ENCODE peak calls at places on chromosome X, in four cellular contexts. One of them, this sample, is unnamed. For H3K4me1, the result is how much of the 10 kb centered on the place peaks cover.

GRCh38 chrX:129678176-129678880 is 23.6 kb upstream of the APLN start:
- DNase-seq in fibroblast of lung: peak
- DNase-seq in naive thymus-derived CD4-positive, alpha-beta T cell: peak
- DNase-seq in H9: no peak
- DNase-seq in this sample: peak

GRCh38 chrX:20317873-20318272 is 51.2 kb upstream of the RPS6KA3 start:
- DNase-seq in fibroblast of lung: no peak
- DNase-seq in naive thymus-derived CD4-positive, alpha-beta T cell: no peak
- DNase-seq in H9: no peak
- DNase-seq in this sample: no peak

GRCh38 chrX:22323541-22323940 is 50.8 kb downstream of the CBLL2 start:
- DNase-seq in fibroblast of lung: peak
- DNase-seq in naive thymus-derived CD4-positive, alpha-beta T cell: no peak
- DNase-seq in H9: no peak
- DNase-seq in this sample: no peak

GRCh38 chrX:25810202-25810601 is 327.9 kb upstream of the MAGEB18 start:
- DNase-seq in fibroblast of lung: peak
- DNase-seq in naive thymus-derived CD4-positive, alpha-beta T cell: no peak
- DNase-seq in H9: no peak
- DNase-seq in this sample: no peak

GRCh38 chrX:132480581-132481203 is 8.1 kb downstream of the MBNL3 start:
- DNase-seq in fibroblast of lung: peak
- DNase-seq in naive thymus-derived CD4-positive, alpha-beta T cell: peak
- DNase-seq in H9: no peak
- DNase-seq in this sample: peak

GRCh38 chrX:2282490-2283090 is 218.2 kb downstream of the DHRSX start:
- DNase-seq in fibroblast of lung: no peak
- DNase-seq in naive thymus-derived CD4-positive, alpha-beta T cell: no peak
- DNase-seq in H9: no peak
- DNase-seq in this sample: no peak

GRCh38 chrX:3962511-3963350 is 249.3 kb upstream of the PRKX start:
- DNase-seq in fibroblast of lung: peak
- DNase-seq in naive thymus-derived CD4-positive, alpha-beta T cell: no peak
- DNase-seq in H9: peak
- DNase-seq in this sample: peak

GRCh38 chrX:6325437-6325836 is 96.8 kb upstream of the NLGN4X start:
- DNase-seq in fibroblast of lung: no peak
- DNase-seq in naive thymus-derived CD4-positive, alpha-beta T cell: no peak
- DNase-seq in H9: peak
- DNase-seq in this sample: no peak

GRCh38 chrX:14027511-14028019 is 2.1 kb downstream of the GEMIN8 start:
- DNase-seq in fibroblast of lung: peak
- DNase-seq in naive thymus-derived CD4-positive, alpha-beta T cell: no peak
- DNase-seq in H9: no peak
- DNase-seq in this sample: no peak

GRCh38 chrX:71128166-71128833 is 9.9 kb downstream of the MED12 start:
- DNase-seq in fibroblast of lung: no peak
- DNase-seq in naive thymus-derived CD4-positive, alpha-beta T cell: no peak
- DNase-seq in H9: no peak
- DNase-seq in this sample: no peak

GRCh38 chrX:24838624-24839023 is 144.9 kb downstream of the POLA1 start:
- DNase-seq in fibroblast of lung: peak
- DNase-seq in naive thymus-derived CD4-positive, alpha-beta T cell: no peak
- DNase-seq in H9: no peak
- DNase-seq in this sample: peak

GRCh38 chrX:13287816-13288215 is 32.0 kb downstream of the ATXN3L start:
- DNase-seq in fibroblast of lung: peak
- DNase-seq in naive thymus-derived CD4-positive, alpha-beta T cell: no peak
- DNase-seq in H9: no peak
- DNase-seq in this sample: no peak

GRCh38 chrX:103861200-103861599 is 29.1 kb upstream of the RAB9B start:
- DNase-seq in fibroblast of lung: no peak
- DNase-seq in naive thymus-derived CD4-positive, alpha-beta T cell: no peak
- DNase-seq in H9: no peak
- DNase-seq in this sample: no peak

GRCh38 chrX:40539214-40540142 is 41.3 kb upstream of the ATP6AP2 start:
- DNase-seq in fibroblast of lung: peak
- DNase-seq in naive thymus-derived CD4-positive, alpha-beta T cell: peak
- DNase-seq in H9: peak
- DNase-seq in this sample: peak

GRCh38 chrX:15680401-15680800 is 15.8 kb upstream of the CLTRN start:
- DNase-seq in fibroblast of lung: peak
- DNase-seq in naive thymus-derived CD4-positive, alpha-beta T cell: no peak
- DNase-seq in H9: no peak
- DNase-seq in this sample: no peak

GRCh38 chrX:552496-552895 is 78.1 kb upstream of the SHOX start:
- DNase-seq in fibroblast of lung: no peak
- DNase-seq in naive thymus-derived CD4-positive, alpha-beta T cell: no peak
- DNase-seq in H9: no peak
- DNase-seq in this sample: no peak

GRCh38 chrX:154836163-154836562 is 1.7 kb upstream of the SMIM9 start:
- DNase-seq in fibroblast of lung: no peak
- DNase-seq in naive thymus-derived CD4-positive, alpha-beta T cell: no peak
- DNase-seq in H9: no peak
- DNase-seq in this sample: no peak

GRCh38 chrX:124343016-124343415 is 3.3 kb upstream of the SH2D1A start:
- DNase-seq in fibroblast of lung: no peak
- DNase-seq in naive thymus-derived CD4-positive, alpha-beta T cell: no peak
- DNase-seq in H9: no peak
- DNase-seq in this sample: no peak

GRCh38 chrX:22742174-22742573 is 257.6 kb upstream of the DDX53 start:
- DNase-seq in fibroblast of lung: peak
- DNase-seq in naive thymus-derived CD4-positive, alpha-beta T cell: no peak
- DNase-seq in H9: no peak
- DNase-seq in this sample: no peak

GRCh38 chrX:24646745-24647182 is 383 bp downstream of the PCYT1B start:
- DNase-seq in fibroblast of lung: peak
- DNase-seq in naive thymus-derived CD4-positive, alpha-beta T cell: no peak
- DNase-seq in H9: peak
- DNase-seq in this sample: no peak

GRCh38 chrX:15399901-15400500 is 15.8 kb upstream of the VEGFD start:
- DNase-seq in fibroblast of lung: no peak
- DNase-seq in naive thymus-derived CD4-positive, alpha-beta T cell: no peak
- DNase-seq in H9: no peak
- DNase-seq in this sample: no peak

GRCh38 chrX:100931218-100931924 is 2.7 kb upstream of the XKRX start:
- DNase-seq in fibroblast of lung: no peak
- DNase-seq in naive thymus-derived CD4-positive, alpha-beta T cell: no peak
- DNase-seq in H9: no peak
- DNase-seq in this sample: no peak

GRCh38 chrX:153659268-153659667 is 12.3 kb downstream of the DUSP9 start:
- DNase-seq in fibroblast of lung: no peak
- DNase-seq in naive thymus-derived CD4-positive, alpha-beta T cell: no peak
- DNase-seq in H9: no peak
- DNase-seq in this sample: no peak

GRCh38 chrX:39652336-39652735 is 445.4 kb downstream of the BCOR start:
- DNase-seq in fibroblast of lung: peak
- DNase-seq in naive thymus-derived CD4-positive, alpha-beta T cell: no peak
- DNase-seq in H9: peak
- DNase-seq in this sample: peak

GRCh38 chrX:100376581-100376980 is 33.5 kb downstream of the PCDH19 start:
- DNase-seq in fibroblast of lung: no peak
- DNase-seq in naive thymus-derived CD4-positive, alpha-beta T cell: no peak
- DNase-seq in H9: no peak
- DNase-seq in this sample: no peak

GRCh38 chrX:140712413-140713173 is 3.0 kb downstream of the LINC00632 start:
- DNase-seq in fibroblast of lung: peak
- DNase-seq in naive thymus-derived CD4-positive, alpha-beta T cell: peak
- DNase-seq in H9: peak
- DNase-seq in this sample: no peak

GRCh38 chrX:79078114-79078513 is 66.4 kb upstream of the GPR174 start:
- DNase-seq in fibroblast of lung: no peak
- DNase-seq in naive thymus-derived CD4-positive, alpha-beta T cell: no peak
- DNase-seq in H9: no peak
- DNase-seq in this sample: no peak

GRCh38 chrX:80879143-80879542 is 69.5 kb upstream of the BRWD3 start:
- DNase-seq in fibroblast of lung: no peak
- DNase-seq in naive thymus-derived CD4-positive, alpha-beta T cell: no peak
- DNase-seq in H9: no peak
- DNase-seq in this sample: peak

DNA sequence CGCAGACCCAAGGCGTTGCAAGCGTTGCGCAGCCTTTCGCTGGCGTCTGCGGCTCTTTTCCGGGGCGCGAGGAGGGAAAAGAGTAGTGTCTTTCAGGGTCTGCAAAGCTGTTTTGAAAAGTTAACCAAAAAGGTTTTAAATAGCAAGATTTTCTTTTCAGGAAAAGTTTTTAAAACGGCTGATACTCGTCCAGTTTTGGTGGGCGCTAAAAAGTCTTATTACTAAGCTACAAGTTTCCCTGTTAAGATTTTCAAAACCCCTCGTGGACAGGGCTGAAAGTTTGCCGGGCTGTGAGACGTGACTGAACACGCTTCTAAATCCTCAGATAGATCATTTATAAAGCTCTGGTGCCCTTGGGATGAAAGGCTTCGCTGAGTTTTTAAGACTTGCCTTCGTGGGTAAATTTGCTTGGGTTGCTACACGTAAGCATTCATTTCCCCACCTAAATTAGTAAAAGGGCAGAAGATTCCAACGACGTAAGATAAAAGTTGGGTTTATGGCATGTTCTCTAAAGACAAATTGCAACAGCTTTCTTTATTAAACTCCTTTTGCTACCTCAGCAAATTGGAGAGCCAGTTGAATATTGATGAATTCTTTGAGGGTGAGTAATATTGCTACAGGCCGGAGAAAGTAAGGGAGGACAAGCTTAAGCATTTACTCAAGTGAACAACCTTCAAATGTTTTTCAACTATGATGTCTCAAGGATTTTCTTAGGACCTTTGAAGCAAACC is 91.6 kb downstream of the HPRT1 start:
- DNase-seq in fibroblast of lung: peak
- DNase-seq in naive thymus-derived CD4-positive, alpha-beta T cell: no peak
- DNase-seq in H9: no peak
- DNase-seq in this sample: no peak
- H3K27ac ChIP-seq in fibroblast of lung: peak
- H3K27ac ChIP-seq in naive thymus-derived CD4-positive, alpha-beta T cell: no peak
- H3K27ac ChIP-seq in H9: no peak
- H3K27ac ChIP-seq in this sample: no peak

DNA sequence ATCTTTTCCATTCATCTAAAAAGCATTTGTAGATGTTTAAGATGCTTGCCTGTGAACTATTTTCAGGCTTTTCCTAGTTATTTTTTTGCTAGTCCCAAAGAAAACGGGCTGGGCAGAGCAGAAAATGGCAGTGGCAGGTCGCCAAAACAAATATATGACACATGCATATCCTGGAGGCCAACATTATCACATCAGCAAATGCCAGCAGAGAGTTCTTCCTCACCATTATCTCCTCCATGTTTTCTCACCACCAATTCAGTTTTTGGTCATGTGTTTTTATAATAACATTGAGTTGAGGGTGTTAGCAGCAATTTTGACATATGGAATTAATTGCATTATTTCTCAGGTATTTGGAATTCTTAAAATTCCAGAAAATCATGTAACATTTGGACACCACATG is 97.9 kb upstream of the EOLA2 start:
- DNase-seq in fibroblast of lung: peak
- DNase-seq in naive thymus-derived CD4-positive, alpha-beta T cell: no peak
- DNase-seq in H9: no peak
- DNase-seq in this sample: no peak
- H3K4me1 ChIP-seq in fibroblast of lung: under half
- H3K4me1 ChIP-seq in naive thymus-derived CD4-positive, alpha-beta T cell: under half
- H3K4me1 ChIP-seq in H9: under half
- H3K4me1 ChIP-seq in this sample: under half

GRCh38 chrX:72396117-72396516 is 90.4 kb upstream of the CITED1 start:
- DNase-seq in fibroblast of lung: no peak
- DNase-seq in naive thymus-derived CD4-positive, alpha-beta T cell: no peak
- DNase-seq in H9: no peak
- DNase-seq in this sample: no peak
- H3K27ac ChIP-seq in fibroblast of lung: no peak
- H3K27ac ChIP-seq in naive thymus-derived CD4-positive, alpha-beta T cell: no peak
- H3K27ac ChIP-seq in H9: no peak
- H3K27ac ChIP-seq in this sample: no peak

GRCh38 chrX:48663241-48663640 is 20.4 kb upstream of the WAS start:
- DNase-seq in fibroblast of lung: no peak
- DNase-seq in naive thymus-derived CD4-positive, alpha-beta T cell: no peak
- DNase-seq in H9: no peak
- DNase-seq in this sample: no peak

GRCh38 chrX:48667504-48667903 is 16.1 kb upstream of the WAS start:
- DNase-seq in fibroblast of lung: no peak
- DNase-seq in naive thymus-derived CD4-positive, alpha-beta T cell: no peak
- DNase-seq in H9: no peak
- DNase-seq in this sample: no peak

GRCh38 chrX:48666649-48667048 is 16.9 kb upstream of the WAS start:
- DNase-seq in fibroblast of lung: no peak
- DNase-seq in naive thymus-derived CD4-positive, alpha-beta T cell: no peak
- DNase-seq in H9: no peak
- DNase-seq in this sample: no peak

GRCh38 chrX:48664156-48664555 is 19.4 kb upstream of the WAS start:
- DNase-seq in fibroblast of lung: no peak
- DNase-seq in naive thymus-derived CD4-positive, alpha-beta T cell: no peak
- DNase-seq in H9: no peak
- DNase-seq in this sample: no peak

GRCh38 chrX:48665991-48666390 is 17.6 kb upstream of the WAS start:
- DNase-seq in fibroblast of lung: no peak
- DNase-seq in naive thymus-derived CD4-positive, alpha-beta T cell: no peak
- DNase-seq in H9: no peak
- DNase-seq in this sample: no peak
- H3K4me1 ChIP-seq in fibroblast of lung: under half
- H3K4me1 ChIP-seq in naive thymus-derived CD4-positive, alpha-beta T cell: under half
- H3K4me1 ChIP-seq in H9: under half
- H3K4me1 ChIP-seq in this sample: under half

DNA sequence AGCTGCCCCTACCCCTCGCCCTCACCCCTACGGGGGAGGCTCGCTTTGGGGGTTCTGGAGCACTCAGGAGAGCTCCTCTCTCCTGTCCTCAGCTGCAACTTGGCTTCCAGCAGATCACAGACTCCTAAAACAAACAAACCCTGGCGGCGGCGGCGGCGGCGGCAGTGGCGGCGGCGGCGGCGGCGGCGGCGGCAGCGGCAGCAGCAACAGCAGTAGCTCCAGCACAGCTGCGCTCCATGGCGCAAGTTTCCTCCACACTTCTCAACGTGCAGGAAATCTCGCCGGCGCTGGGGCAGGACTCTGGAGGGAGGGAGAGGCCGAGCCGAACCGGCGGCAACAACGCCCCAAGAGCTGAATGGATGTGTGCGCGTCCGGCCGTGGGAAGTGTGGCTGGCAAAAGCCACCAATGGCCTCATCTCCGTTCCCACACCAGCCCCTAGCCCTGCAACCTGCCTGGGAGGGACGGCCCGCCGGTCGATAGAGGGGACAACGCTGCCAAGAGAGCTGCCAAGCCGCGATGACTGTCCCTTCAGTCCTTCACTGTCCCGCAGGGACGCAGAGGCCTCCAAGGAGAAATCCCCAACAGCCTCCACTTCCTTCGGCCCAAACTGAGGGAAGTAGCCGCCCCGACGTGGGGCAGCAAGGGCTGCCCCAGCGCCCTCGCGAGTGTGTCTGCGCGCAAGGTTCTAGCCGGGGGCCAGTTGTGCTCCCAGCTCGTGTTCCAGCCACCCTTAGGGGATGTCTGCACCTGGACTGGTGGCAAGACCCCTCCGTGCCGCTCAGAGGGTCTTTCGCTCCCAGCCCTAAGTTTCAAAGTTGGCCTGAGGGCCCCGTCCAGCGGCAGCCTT is 775 bp downstream of the SHROOM4 start:
- DNase-seq in fibroblast of lung: peak
- DNase-seq in naive thymus-derived CD4-positive, alpha-beta T cell: no peak
- DNase-seq in H9: peak
- DNase-seq in this sample: no peak
- H3K27ac ChIP-seq in fibroblast of lung: no peak
- H3K27ac ChIP-seq in naive thymus-derived CD4-positive, alpha-beta T cell: no peak
- H3K27ac ChIP-seq in H9: no peak
- H3K27ac ChIP-seq in this sample: no peak

This sample was measured in MM.1S.